ENCODE peak calls at places on chromosomes 12 and 14, in six cellular contexts. I, L, D, M, B and S are unnamed samples.

GRCh38 chr12:126397071-126397571 is 1331.9 kb downstream of the AACS start:
- DNase-seq in I (no peak), L (no peak), D (no peak), M (no peak), B (no peak), S (no peak)

GRCh38 chr12:50442178-50442908 is 41.7 kb downstream of the LARP4 start:
- DNase-seq in I (no peak), L (no peak), D (no peak), M (no peak), B (no peak), S (no peak)

GRCh38 chr12:7951671-7952070 is 15.7 kb upstream of the SLC2A3 start:
- DNase-seq in I (no peak), L (no peak), D (no peak), M (no peak), B (no peak), S (no peak)

GRCh38 chr12:121934318-121934682 is 15.9 kb downstream of the CFAP251 start:
- DNase-seq in I (no peak), L (no peak), D (no peak), M (no peak), B (no peak), S (no peak)

GRCh38 chr12:43776498-43776897 is 17.7 kb downstream of the IRAK4 start:
- DNase-seq in I (no peak), L (peak; percentile 44), D (peak; percentile 16), M (peak; percentile 61), B (no peak), S (peak; percentile 15)

GRCh38 chr12:92199846-92200576 is 54.4 kb upstream of the BTG1 start:
- DNase-seq in I (no peak), L (no peak), D (no peak), M (no peak), B (no peak), S (no peak)

GRCh38 chr14:42047421-42048045 is 440.9 kb downstream of the LRFN5 start:
- DNase-seq in I (no peak), L (no peak), D (no peak), M (no peak), B (no peak), S (no peak)

GRCh38 chr12:124664395-124665111 is 97.1 kb upstream of the NCOR2 start:
- DNase-seq in I (no peak), L (no peak), D (no peak), M (no peak), B (no peak), S (no peak)

GRCh38 chr12:39145175-39145999 is 240.0 kb upstream of the CPNE8 start:
- DNase-seq in I (no peak), L (no peak), D (no peak), M (peak; percentile 9), B (no peak), S (no peak)

GRCh38 chr12:46269429-46270241 is 792 bp upstream of the SLC38A1 start:
- DNase-seq in I (no peak), L (no peak), D (no peak), M (no peak), B (no peak), S (peak; percentile 54)

GRCh38 chr12:78622529-78623221 is 241.9 kb upstream of the SYT1 start:
- DNase-seq in I (no peak), L (no peak), D (no peak), M (no peak), B (no peak), S (no peak)

GRCh38 chr12:89707623-89707991 is 1.0 kb downstream of the ATP2B1 start:
- DNase-seq in I (peak; percentile 19), L (peak; percentile 16), D (no peak), M (peak; percentile 60), B (no peak), S (no peak)

GRCh38 chr12:11853126-11853525 is 203.7 kb downstream of the ETV6 start:
- DNase-seq in I (no peak), L (no peak), D (no peak), M (no peak), B (no peak), S (no peak)

GRCh38 chr12:80195143-80195726 is 95.9 kb downstream of the OTOGL start:
- DNase-seq in I (no peak), L (peak; percentile 16), D (peak; percentile 36), M (peak; percentile 6), B (no peak), S (peak; percentile 48)

GRCh38 chr12:67751376-67751928 is 102.9 kb downstream of the DYRK2 start:
- DNase-seq in I (no peak), L (no peak), D (no peak), M (no peak), B (no peak), S (no peak)

GRCh38 chr12:78933014-78933413 is 68.4 kb downstream of the SYT1 start:
- DNase-seq in I (no peak), L (no peak), D (no peak), M (no peak), B (no peak), S (no peak)

GRCh38 chr14:100190126-100190525 is 30.7 kb upstream of the DEGS2 start:
- DNase-seq in I (no peak), L (no peak), D (no peak), M (no peak), B (no peak), S (peak; percentile 82)

GRCh38 chr12:111446044-111446581 is 40.4 kb downstream of the SH2B3 start:
- DNase-seq in I (peak; percentile 54), L (no peak), D (no peak), M (peak; percentile 76), B (no peak), S (no peak)

GRCh38 chr12:80551897-80552296 is 107.9 kb downstream of the PTPRQ start:
- DNase-seq in I (no peak), L (no peak), D (peak; percentile 81), M (no peak), B (no peak), S (no peak)

GRCh38 chr12:21823581-21823980 is 49.1 kb upstream of the KCNJ8 start:
- DNase-seq in I (no peak), L (no peak), D (no peak), M (no peak), B (no peak), S (no peak)

DNA sequence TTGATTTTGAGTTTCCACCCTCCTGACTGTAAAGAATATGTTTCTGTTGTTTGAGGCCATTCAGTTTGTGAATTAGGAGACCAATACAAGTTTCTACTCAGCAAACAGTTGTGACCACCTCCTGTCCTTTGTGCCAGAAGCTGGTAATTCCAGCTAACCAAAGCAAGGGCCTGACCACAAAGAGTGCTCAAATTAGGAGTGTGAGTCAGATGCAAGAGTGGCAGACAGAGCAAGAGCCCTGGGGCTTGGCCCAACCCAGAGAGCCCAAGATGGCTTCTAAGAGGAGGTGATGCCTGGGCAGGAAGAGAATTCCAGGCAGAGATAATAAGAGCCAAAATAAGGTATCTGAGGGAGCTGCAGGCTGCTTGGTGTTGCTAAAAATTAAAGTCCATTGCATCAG is 77.7 kb upstream of the C14orf132 start:
- DNase-seq in I (no peak), L (no peak), D (no peak), M (no peak), B (no peak), S (no peak)
- TF ChIP-seq JUND in I (no peak), L (no peak), D (no peak), M (no peak), B (no peak), S (no peak)

DNA sequence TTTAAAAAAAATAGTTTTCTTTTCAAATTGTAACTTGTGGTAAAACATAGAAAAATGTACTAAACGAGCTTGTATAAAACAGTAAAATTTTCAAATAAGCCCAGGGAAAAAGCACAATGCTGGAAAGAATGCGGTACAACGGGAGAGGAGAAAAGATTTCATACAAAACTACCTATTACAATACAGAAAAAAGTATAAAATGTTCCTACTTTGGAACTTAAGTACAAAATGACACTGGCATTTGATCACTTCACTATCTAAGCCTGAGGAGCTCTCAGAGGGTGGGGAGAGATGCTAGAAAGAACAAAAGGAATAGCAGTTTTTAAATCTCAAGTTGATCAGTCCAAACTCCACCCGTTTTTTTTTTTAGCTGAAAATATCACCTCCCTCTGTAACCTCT is 39.5 kb upstream of the COL2A1 start:
- DNase-seq in I (no peak), L (no peak), D (no peak), M (no peak), B (no peak), S (no peak)
- TF ChIP-seq JUND in I (no peak), L (no peak), D (no peak), M (no peak), B (no peak), S (no peak)

GRCh38 chr12:26937443-26937862 is 328 bp downstream of the INTS13 start:
- DNase-seq in I (no peak), L (no peak), D (no peak), M (no peak), B (no peak), S (no peak)

GRCh38 chr12:26939953-26940352 is 1.7 kb downstream of the FGFR1OP2 start:
- DNase-seq in I (no peak), L (no peak), D (no peak), M (no peak), B (no peak), S (no peak)

GRCh38 chr12:26939192-26939832 is 1.0 kb downstream of the FGFR1OP2 start:
- DNase-seq in I (no peak), L (no peak), D (no peak), M (no peak), B (peak; percentile 34), S (peak; percentile 3)

GRCh38 chr12:26937863-26938659 is at the start of the genes FGFR1OP2 and INTS13:
- DNase-seq in I (peak; percentile 94), L (peak; percentile 98), D (peak; percentile 97), M (peak; percentile 94), B (peak; percentile 95), S (peak; percentile 99)

DNA sequence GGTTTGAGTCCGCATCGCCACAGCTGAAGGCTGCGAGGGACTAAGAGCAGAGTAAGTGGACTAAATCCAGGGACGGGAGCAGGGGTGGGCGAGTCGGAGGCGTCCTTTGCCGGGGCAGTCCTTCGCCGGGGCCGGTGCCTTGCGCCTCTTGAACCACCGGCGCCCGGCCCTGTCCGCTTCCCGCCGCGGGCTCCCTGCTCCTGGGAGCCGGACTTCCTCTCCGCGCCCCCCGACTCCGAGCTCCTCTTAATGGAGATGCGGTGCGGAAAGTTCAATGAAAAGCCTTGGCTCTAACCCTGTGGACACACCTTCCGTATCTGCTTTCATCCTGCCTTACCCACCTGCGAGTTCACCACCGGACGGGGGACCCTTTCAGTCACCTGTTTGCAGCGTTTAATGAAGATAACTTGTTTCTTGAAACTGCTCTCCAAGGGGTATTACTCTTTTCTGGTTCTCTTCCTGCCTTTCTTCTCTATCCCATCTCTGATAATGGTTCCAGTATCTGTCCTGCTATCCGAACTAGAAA is 453 bp downstream of the FGFR1OP2 start:
- DNase-seq in I (peak; percentile 27), L (peak; percentile 35), D (peak; percentile 3), M (no peak), B (no peak), S (no peak)
- TF ChIP-seq JUND in I (no peak), L (no peak), D (no peak), M (no peak), B (no peak), S (no peak)

DNA sequence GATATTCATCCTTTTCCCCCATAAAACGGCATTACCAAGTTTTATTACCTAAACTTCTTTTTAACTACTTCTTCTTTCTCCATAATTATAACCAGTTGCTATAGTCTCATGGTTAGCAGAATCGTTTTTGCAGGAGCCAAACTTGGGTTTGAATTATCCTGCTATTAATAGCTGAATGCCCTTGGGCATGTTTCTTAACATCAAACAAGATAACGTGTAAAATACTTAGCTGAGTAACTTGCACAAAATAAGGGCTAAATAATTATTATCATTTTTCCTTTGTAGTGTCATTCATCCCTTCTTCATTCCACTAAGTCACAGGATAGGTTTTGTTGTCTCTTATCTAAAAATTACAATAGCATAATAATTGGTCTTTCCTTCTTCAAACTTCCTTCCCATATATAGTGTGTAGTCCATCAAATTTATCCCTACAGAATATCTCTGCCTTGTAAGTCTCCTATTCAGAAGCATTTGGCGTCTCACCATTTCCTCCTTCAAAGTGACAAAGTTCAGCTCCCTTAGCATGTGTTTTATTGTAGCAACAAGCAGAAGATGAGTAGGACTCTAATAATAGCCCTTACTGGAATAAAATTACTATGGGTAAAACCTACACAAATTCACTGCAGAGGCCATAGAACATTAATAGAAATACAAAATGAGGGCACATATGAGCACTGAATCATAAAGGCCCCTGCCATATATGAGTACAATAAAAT is 63.8 kb downstream of the FAR2 start:
- DNase-seq in I (no peak), L (no peak), D (no peak), M (no peak), B (no peak), S (no peak)
- TF ChIP-seq JUND in I (no peak), L (no peak), D (no peak), M (no peak), B (no peak), S (no peak)